ENCODE peak calls at places on chromosome 19, in eight cellular contexts. D, J, C, F, Z, N, X and I are unnamed samples.

GRCh38 chr19:14672043-14672872 is 2.4 kb downstream of the ADGRE3 start:
- DNase-seq in D (no peak), J (no peak), C (no peak), F (no peak), Z (no peak), N (no peak), X (no peak), I (peak; percentile 23)

GRCh38 chr19:51366999-51367564 is 894 bp upstream of the ETFB start:
- DNase-seq in D (no peak), J (no peak), C (no peak), F (no peak), Z (no peak), N (peak; percentile 21), X (no peak), I (peak; percentile 90)

GRCh38 chr19:45200614-45201013 is 22.0 kb downstream of the BLOC1S3 start:
- DNase-seq in D (no peak), J (no peak), C (peak; percentile 74), F (peak; percentile 62), Z (peak; percentile 26), N (peak; percentile 73), X (no peak), I (no peak)

GRCh38 chr19:31627824-31628223 is 278.6 kb upstream of the TSHZ3 start:
- DNase-seq in D (no peak), J (no peak), C (no peak), F (no peak), Z (no peak), N (no peak), X (no peak), I (no peak)

GRCh38 chr19:15252398-15253018 is 20.3 kb upstream of the EPHX3 start:
- DNase-seq in D (no peak), J (no peak), C (peak; percentile 33), F (no peak), Z (no peak), N (no peak), X (no peak), I (no peak)

GRCh38 chr19:45245826-45246225 is 619 bp upstream of the EXOC3L2 start:
- DNase-seq in D (no peak), J (no peak), C (no peak), F (no peak), Z (no peak), N (no peak), X (no peak), I (no peak)

GRCh38 chr19:46623915-46624502 is 880 bp downstream of the PTGIR start:
- DNase-seq in D (no peak), J (no peak), C (no peak), F (no peak), Z (no peak), N (no peak), X (no peak), I (no peak)

GRCh38 chr19:27774337-27774736 is 1438.6 kb downstream of the UQCRFS1 start:
- DNase-seq in D (no peak), J (no peak), C (peak; percentile 70), F (no peak), Z (no peak), N (no peak), X (no peak), I (no peak)

GRCh38 chr19:19463348-19464117 is 51.8 kb downstream of the TSSK6 start:
- DNase-seq in D (no peak), J (peak; percentile 77), C (no peak), F (no peak), Z (no peak), N (no peak), X (no peak), I (no peak)

GRCh38 chr19:33159149-33159548 is 27.2 kb downstream of the WDR88 start:
- DNase-seq in D (no peak), J (no peak), C (no peak), F (no peak), Z (no peak), N (no peak), X (no peak), I (no peak)

GRCh38 chr19:6821639-6822310 is 49.3 kb downstream of the VAV1 start:
- DNase-seq in D (no peak), J (no peak), C (no peak), F (no peak), Z (no peak), N (no peak), X (no peak), I (no peak)

GRCh38 chr19:35522745-35523327 is 5.3 kb downstream of the SBSN start:
- DNase-seq in D (no peak), J (no peak), C (no peak), F (no peak), Z (no peak), N (no peak), X (no peak), I (no peak)
- H3K4me3 ChIP-seq in D (no peak overlapping the region), J (no peak overlapping the region), C (no peak overlapping the region), F (no peak overlapping the region), Z (no peak overlapping the region), N (no peak overlapping the region), X (no peak overlapping the region), I (no peak overlapping the region)

DNA sequence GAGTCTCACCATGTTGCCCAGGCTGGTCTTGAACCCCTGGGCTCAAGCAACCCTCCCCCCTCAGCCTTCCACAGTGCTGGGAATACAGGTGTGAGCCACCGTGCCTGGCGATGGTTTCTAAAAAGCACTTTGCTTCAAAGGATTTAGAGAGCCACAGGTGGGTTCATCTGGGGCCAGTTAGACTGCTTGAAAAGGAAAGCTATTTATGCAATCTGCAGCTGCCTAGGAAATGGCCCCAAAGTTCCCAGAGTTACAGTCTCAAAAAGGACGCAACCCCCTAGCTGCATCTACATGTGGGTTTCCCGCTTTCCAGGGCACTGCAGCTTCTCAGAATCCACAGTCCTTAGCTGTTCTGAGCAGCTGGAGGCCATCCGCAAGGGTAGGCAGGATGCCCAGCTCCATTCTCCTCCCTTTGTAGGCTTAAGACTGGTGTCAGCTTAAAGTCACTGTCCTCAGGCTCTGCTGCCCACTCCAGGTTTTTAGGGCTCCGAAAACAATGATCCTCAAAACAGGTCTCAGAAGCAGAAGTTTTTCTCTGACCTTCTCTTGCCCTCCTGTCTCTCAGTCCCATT is 41.4 kb downstream of the ZNF823 start:
- DNase-seq in D (no peak), J (no peak), C (no peak), F (no peak), Z (no peak), N (no peak), X (no peak), I (no peak)
- TF ChIP-seq CTCF in D (no peak), J (no peak), C (no peak), F (no peak), Z (no peak), N (no peak), X (no peak), I (no peak)

GRCh38 chr19:49869484-49870308 is 2.3 kb upstream of the PNKP start:
- DNase-seq in D (peak; percentile 97), J (peak; percentile 98), C (peak; percentile 100), F (peak; percentile 99), Z (peak; percentile 97), N (peak; percentile 97), X (peak; percentile 92), I (peak; percentile 98)
- TF ChIP-seq POLR2A in D (peak; percentile 34), J (peak; percentile 64), C (peak; percentile 63), F (peak; percentile 13), Z (peak; percentile 31), N (peak; percentile 9), X (peak; percentile 43), I (no peak)

DNA sequence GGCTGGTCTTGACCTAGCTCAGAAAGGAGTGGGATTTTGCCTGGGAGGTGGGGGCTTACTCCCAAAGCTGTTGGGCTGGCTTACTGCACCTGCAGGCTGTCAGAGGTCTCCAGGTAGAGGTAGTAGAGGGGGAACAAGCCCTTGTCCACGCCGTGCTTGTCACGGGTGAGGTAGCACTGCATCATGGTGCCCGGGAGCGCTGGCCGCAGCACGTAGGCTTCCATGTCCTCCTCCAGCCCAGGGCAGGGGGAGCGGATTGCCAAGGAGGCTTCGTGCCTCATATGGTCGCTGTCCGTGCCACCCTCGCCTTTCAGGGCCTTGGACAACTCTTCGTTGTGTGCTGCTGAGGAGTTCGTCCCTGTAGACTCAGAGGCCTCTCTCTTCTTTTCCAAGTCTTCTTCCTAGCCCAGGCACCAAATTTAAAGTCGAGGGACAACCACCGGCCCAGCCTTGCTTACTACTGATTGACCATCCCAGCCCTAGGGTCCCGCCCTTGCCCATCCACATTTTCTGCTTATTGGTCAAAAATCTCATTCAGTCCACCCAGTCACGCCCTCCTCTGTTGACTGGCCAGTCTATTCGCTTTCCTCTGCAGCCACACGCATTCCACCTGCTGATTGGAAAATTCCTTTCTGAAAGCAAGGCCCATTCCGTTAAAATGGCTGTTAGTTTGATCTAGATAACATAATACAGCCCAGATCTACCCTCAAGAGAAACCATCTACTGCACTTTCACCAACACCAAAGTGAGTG is 10.5 kb downstream of the TULP2 start:
- DNase-seq in D (no peak), J (no peak), C (peak; percentile 43), F (no peak), Z (no peak), N (no peak), X (no peak), I (no peak)
- H3K4me3 ChIP-seq in D (no peak overlapping the region), J (no peak overlapping the region), C (no peak overlapping the region), F (no peak overlapping the region), Z (no peak overlapping the region), N (no peak overlapping the region), X (no peak overlapping the region), I (no peak overlapping the region)

GRCh38 chr19:38229585-38230073 is 5.6 kb upstream of the DPF1 start:
- DNase-seq in D (no peak), J (no peak), C (peak; percentile 89), F (peak; percentile 68), Z (no peak), N (peak; percentile 77), X (no peak), I (no peak)
- TF ChIP-seq CTCF in D (no peak), J (no peak), C (no peak), F (peak; percentile 23), Z (no peak), N (no peak), X (no peak), I (no peak)

GRCh38 chr19:54470991-54471782 is 1.9 kb downstream of the CDC42EP5 start:
- DNase-seq in D (no peak), J (peak; percentile 78), C (no peak), F (no peak), Z (peak; percentile 62), N (no peak), X (peak; percentile 42), I (no peak)

GRCh38 chr19:54470276-54470887 is 2.7 kb downstream of the CDC42EP5 start:
- DNase-seq in D (peak; percentile 54), J (no peak), C (no peak), F (no peak), Z (no peak), N (no peak), X (no peak), I (no peak)

GRCh38 chr19:54465367-54466109 is 2.0 kb upstream of the LENG9 start:
- DNase-seq in D (peak; percentile 80), J (no peak), C (no peak), F (no peak), Z (no peak), N (no peak), X (no peak), I (no peak)

GRCh38 chr19:54473071-54473941 is at the start of gene CDC42EP5:
- DNase-seq in D (peak; percentile 86), J (peak; percentile 91), C (no peak), F (no peak), Z (peak; percentile 51), N (peak; percentile 73), X (peak; percentile 62), I (peak; percentile 62)

DNA sequence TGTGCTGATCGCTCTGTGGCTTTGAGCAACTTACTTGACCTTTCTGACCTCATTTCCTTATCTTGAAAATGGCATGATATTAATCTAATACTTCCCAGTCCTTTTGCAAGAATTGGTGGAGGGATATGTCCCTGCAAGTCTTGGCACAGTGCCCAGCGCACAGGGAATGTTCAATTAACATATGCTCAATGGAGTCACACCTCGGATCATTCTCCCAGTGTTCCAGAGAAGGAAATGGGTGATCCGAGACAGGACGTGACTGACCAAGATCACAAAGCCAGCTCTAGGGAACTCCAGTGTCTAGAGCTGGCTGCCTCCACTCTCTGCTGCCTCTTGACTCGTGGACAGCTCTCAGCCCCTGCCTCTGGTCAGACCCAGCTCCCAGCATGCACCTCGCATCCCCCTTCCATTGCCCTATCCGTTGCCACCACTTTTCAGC is 3.6 kb downstream of the CDC42EP5 start:
- DNase-seq in D (peak; percentile 63), J (no peak), C (no peak), F (no peak), Z (peak; percentile 58), N (no peak), X (no peak), I (no peak)
- TF ChIP-seq POLR2A in D (no peak), J (no peak), C (no peak), F (no peak), Z (no peak), N (no peak), X (no peak), I (no peak)